ENCODE peak calls at places on chromosomes 16 and 17, in four cellular contexts. One of them, this sample, is unnamed. For H3K4me1, the result is how much of the 10 kb centered on the place peaks cover.

GRCh38 chr16:74740795-74741304 is 33.8 kb downstream of the FA2H start:
- DNase-seq in CD8-positive, alpha-beta memory T cell: no peak
- DNase-seq in small intestine: peak
- DNase-seq in stomach: peak
- DNase-seq in this sample: no peak

GRCh38 chr16:81238296-81239011 is at the start of gene BCO1:
- DNase-seq in stomach: peak
- DNase-seq in small intestine: peak
- DNase-seq in CD8-positive, alpha-beta memory T cell: no peak
- DNase-seq in this sample: no peak

GRCh38 chr16:67137605-67138004 is 13.2 kb downstream of the B3GNT9 start:
- DNase-seq in CD8-positive, alpha-beta memory T cell: no peak
- DNase-seq in stomach: no peak
- DNase-seq in small intestine: no peak
- DNase-seq in this sample: no peak

GRCh38 chr17:50661795-50662391 is 27.2 kb downstream of the ABCC3 start:
- DNase-seq in CD8-positive, alpha-beta memory T cell: no peak
- DNase-seq in stomach: peak
- DNase-seq in small intestine: peak
- DNase-seq in this sample: peak

GRCh38 chr16:64910351-64910750 is 211.5 kb downstream of the CDH11 start:
- DNase-seq in stomach: no peak
- DNase-seq in CD8-positive, alpha-beta memory T cell: no peak
- DNase-seq in small intestine: no peak
- DNase-seq in this sample: peak

GRCh38 chr17:49242813-49243212 is 12.2 kb upstream of the PHOSPHO1 start:
- DNase-seq in stomach: no peak
- DNase-seq in CD8-positive, alpha-beta memory T cell: no peak
- DNase-seq in small intestine: no peak
- DNase-seq in this sample: no peak

GRCh38 chr17:35154486-35154885 is 6.9 kb downstream of the UNC45B start:
- DNase-seq in stomach: no peak
- DNase-seq in small intestine: no peak
- DNase-seq in CD8-positive, alpha-beta memory T cell: no peak
- DNase-seq in this sample: no peak

GRCh38 chr17:30316736-30317135 is 17.1 kb downstream of the TMIGD1 start:
- DNase-seq in small intestine: no peak
- DNase-seq in CD8-positive, alpha-beta memory T cell: no peak
- DNase-seq in stomach: no peak
- DNase-seq in this sample: no peak

GRCh38 chr16:21656795-21657768 is 4.7 kb upstream of the IGSF6 start:
- DNase-seq in CD8-positive, alpha-beta memory T cell: peak
- DNase-seq in stomach: no peak
- DNase-seq in small intestine: peak
- DNase-seq in this sample: no peak

GRCh38 chr17:40491486-40491885 is 9.9 kb downstream of the TNS4 start:
- DNase-seq in small intestine: no peak
- DNase-seq in CD8-positive, alpha-beta memory T cell: no peak
- DNase-seq in stomach: no peak
- DNase-seq in this sample: no peak

GRCh38 chr16:30557397-30557949 is 701 bp downstream of the ZNF764 start:
- DNase-seq in CD8-positive, alpha-beta memory T cell: no peak
- DNase-seq in stomach: no peak
- DNase-seq in small intestine: peak
- DNase-seq in this sample: no peak

GRCh38 chr16:72284042-72284789 is 112.3 kb upstream of the PMFBP1 start:
- DNase-seq in stomach: no peak
- DNase-seq in CD8-positive, alpha-beta memory T cell: no peak
- DNase-seq in small intestine: no peak
- DNase-seq in this sample: peak

GRCh38 chr17:53353919-53354351 is 468.8 kb upstream of the KIF2B start:
- DNase-seq in stomach: peak
- DNase-seq in CD8-positive, alpha-beta memory T cell: no peak
- DNase-seq in small intestine: no peak
- DNase-seq in this sample: no peak

GRCh38 chr17:77354721-77355455 is 214.1 kb downstream of the SEC14L1 start:
- DNase-seq in CD8-positive, alpha-beta memory T cell: peak
- DNase-seq in small intestine: peak
- DNase-seq in stomach: peak
- DNase-seq in this sample: peak

GRCh38 chr16:89841275-89841674 is 13.0 kb downstream of the SPIRE2 start:
- DNase-seq in CD8-positive, alpha-beta memory T cell: peak
- DNase-seq in small intestine: no peak
- DNase-seq in stomach: no peak
- DNase-seq in this sample: no peak

GRCh38 chr16:84661418-84662060 is 13.2 kb downstream of the KLHL36 start:
- DNase-seq in small intestine: no peak
- DNase-seq in CD8-positive, alpha-beta memory T cell: no peak
- DNase-seq in stomach: no peak
- DNase-seq in this sample: no peak

GRCh38 chr17:38872671-38873385 is 3.0 kb downstream of the LASP1 start:
- DNase-seq in CD8-positive, alpha-beta memory T cell: no peak
- DNase-seq in small intestine: peak
- DNase-seq in stomach: peak
- DNase-seq in this sample: no peak

GRCh38 chr17:67377727-67378443 is 804 bp downstream of the PITPNC1 start:
- DNase-seq in CD8-positive, alpha-beta memory T cell: peak
- DNase-seq in stomach: peak
- DNase-seq in small intestine: peak
- DNase-seq in this sample: peak

GRCh38 chr17:78279360-78279990 is 48.0 kb downstream of the TMEM235 start:
- DNase-seq in small intestine: no peak
- DNase-seq in stomach: no peak
- DNase-seq in CD8-positive, alpha-beta memory T cell: no peak
- DNase-seq in this sample: no peak

GRCh38 chr16:13134843-13135242 is 233.4 kb downstream of the SHISA9 start:
- DNase-seq in CD8-positive, alpha-beta memory T cell: no peak
- DNase-seq in stomach: no peak
- DNase-seq in small intestine: no peak
- DNase-seq in this sample: no peak

GRCh38 chr16:51134269-51134812 is 16.7 kb downstream of the SALL1 start:
- DNase-seq in CD8-positive, alpha-beta memory T cell: no peak
- DNase-seq in small intestine: no peak
- DNase-seq in stomach: no peak
- DNase-seq in this sample: no peak

GRCh38 chr16:56357291-56357764 is 68.0 kb downstream of the AMFR start:
- DNase-seq in CD8-positive, alpha-beta memory T cell: no peak
- DNase-seq in small intestine: peak
- DNase-seq in stomach: peak
- DNase-seq in this sample: no peak

GRCh38 chr16:75726390-75726789 is at the start of gene CPHXL:
- DNase-seq in CD8-positive, alpha-beta memory T cell: no peak
- DNase-seq in small intestine: no peak
- DNase-seq in stomach: no peak
- DNase-seq in this sample: no peak

GRCh38 chr17:60160829-60161501 is 11.2 kb downstream of the CA4 start:
- DNase-seq in stomach: no peak
- DNase-seq in CD8-positive, alpha-beta memory T cell: no peak
- DNase-seq in small intestine: no peak
- DNase-seq in this sample: no peak

GRCh38 chr16:88649924-88650748 is 717 bp downstream of the CYBA start:
- DNase-seq in stomach: peak
- DNase-seq in CD8-positive, alpha-beta memory T cell: peak
- DNase-seq in small intestine: peak
- DNase-seq in this sample: peak

GRCh38 chr17:77863814-77864161 is 94.7 kb upstream of the TNRC6C start:
- DNase-seq in CD8-positive, alpha-beta memory T cell: no peak
- DNase-seq in small intestine: peak
- DNase-seq in stomach: no peak
- DNase-seq in this sample: peak

GRCh38 chr17:73718912-73719311 is 74.7 kb upstream of the SDK2 start:
- DNase-seq in stomach: no peak
- DNase-seq in CD8-positive, alpha-beta memory T cell: no peak
- DNase-seq in small intestine: peak
- DNase-seq in this sample: no peak

GRCh38 chr17:81044764-81045589 is 10.0 kb downstream of the BAIAP2 start:
- DNase-seq in small intestine: peak
- DNase-seq in CD8-positive, alpha-beta memory T cell: no peak
- DNase-seq in stomach: peak
- DNase-seq in this sample: peak

DNA sequence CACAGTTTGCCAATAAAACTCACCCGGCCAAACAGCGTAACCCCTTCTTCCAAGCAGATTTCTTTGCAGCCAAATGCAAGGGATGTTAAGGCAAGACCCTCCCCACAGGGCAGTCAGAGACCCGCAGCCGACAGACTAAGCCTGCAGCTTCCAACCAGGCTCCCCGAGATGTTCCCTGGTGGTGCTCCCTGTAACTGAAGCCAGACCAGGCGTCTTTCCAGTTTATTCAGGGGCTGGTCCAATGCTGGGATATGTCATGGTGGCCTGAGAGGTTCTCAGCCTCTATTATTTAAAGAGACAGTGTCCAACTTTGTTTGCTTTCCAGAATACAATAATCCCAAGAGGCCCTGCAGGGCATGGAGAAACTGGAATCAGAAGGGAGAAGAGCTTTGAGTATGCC is at the start of gene PMP22:
- DNase-seq in CD8-positive, alpha-beta memory T cell: no peak
- DNase-seq in small intestine: no peak
- DNase-seq in stomach: no peak
- DNase-seq in this sample: no peak
- H3K4me3 ChIP-seq in CD8-positive, alpha-beta memory T cell: no peak
- H3K4me3 ChIP-seq in small intestine: no peak
- H3K4me3 ChIP-seq in stomach: peak
- H3K4me3 ChIP-seq in this sample: peak

GRCh38 chr17:64259436-64259835 is 3.6 kb downstream of the TEX2 start:
- DNase-seq in small intestine: no peak
- DNase-seq in CD8-positive, alpha-beta memory T cell: no peak
- DNase-seq in stomach: no peak
- DNase-seq in this sample: no peak
- H3K4me1 ChIP-seq in small intestine: under half
- H3K4me1 ChIP-seq in CD8-positive, alpha-beta memory T cell: under half
- H3K4me1 ChIP-seq in stomach: under half
- H3K4me1 ChIP-seq in this sample: under half

DNA sequence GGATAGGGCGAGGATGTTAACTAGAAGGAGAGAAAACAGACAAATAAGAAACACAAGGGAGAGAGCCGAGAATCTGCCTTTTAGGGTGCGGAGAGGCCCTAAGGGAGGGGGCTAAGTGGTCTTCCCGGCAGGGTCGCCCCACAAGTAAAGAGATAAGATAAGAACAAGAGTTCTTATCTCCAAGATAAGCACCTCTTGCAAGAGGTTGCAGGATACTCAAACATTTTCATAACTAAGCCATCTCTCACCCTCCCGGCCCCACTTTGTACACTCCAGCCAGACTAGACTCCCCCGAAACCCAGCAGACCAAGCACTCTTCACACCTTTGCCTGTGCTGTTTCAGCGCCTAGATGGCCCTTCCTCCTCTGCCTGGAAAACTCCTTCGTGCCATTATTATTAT is 14.3 kb downstream of the ZNF319 start:
- DNase-seq in small intestine: no peak
- DNase-seq in CD8-positive, alpha-beta memory T cell: peak
- DNase-seq in stomach: no peak
- DNase-seq in this sample: peak
- H3K4me3 ChIP-seq in small intestine: no peak
- H3K4me3 ChIP-seq in CD8-positive, alpha-beta memory T cell: no peak
- H3K4me3 ChIP-seq in stomach: no peak
- H3K4me3 ChIP-seq in this sample: no peak

GRCh38 chr17:46163316-46163715 is 29.9 kb downstream of the KANSL1 start:
- DNase-seq in small intestine: no peak
- DNase-seq in CD8-positive, alpha-beta memory T cell: no peak
- DNase-seq in stomach: no peak
- DNase-seq in this sample: no peak
- H3K4me1 ChIP-seq in small intestine: under half
- H3K4me1 ChIP-seq in CD8-positive, alpha-beta memory T cell: half or more
- H3K4me1 ChIP-seq in stomach: half or more
- H3K4me1 ChIP-seq in this sample: half or more

GRCh38 chr16:57801098-57801855 is 1.0 kb downstream of the KIFC3 start:
- DNase-seq in stomach: no peak
- DNase-seq in small intestine: no peak
- DNase-seq in CD8-positive, alpha-beta memory T cell: no peak
- DNase-seq in this sample: no peak

GRCh38 chr16:57798953-57799618 is 3.2 kb downstream of the KIFC3 start:
- DNase-seq in stomach: peak
- DNase-seq in CD8-positive, alpha-beta memory T cell: no peak
- DNase-seq in small intestine: no peak
- DNase-seq in this sample: peak

GRCh38 chr16:57799619-57800212 is 2.6 kb downstream of the KIFC3 start:
- DNase-seq in stomach: no peak
- DNase-seq in small intestine: no peak
- DNase-seq in CD8-positive, alpha-beta memory T cell: no peak
- DNase-seq in this sample: no peak

GRCh38 chr16:57801856-57802634 is at the start of gene KIFC3:
- DNase-seq in stomach: peak
- DNase-seq in CD8-positive, alpha-beta memory T cell: peak
- DNase-seq in small intestine: peak
- DNase-seq in this sample: peak

DNA sequence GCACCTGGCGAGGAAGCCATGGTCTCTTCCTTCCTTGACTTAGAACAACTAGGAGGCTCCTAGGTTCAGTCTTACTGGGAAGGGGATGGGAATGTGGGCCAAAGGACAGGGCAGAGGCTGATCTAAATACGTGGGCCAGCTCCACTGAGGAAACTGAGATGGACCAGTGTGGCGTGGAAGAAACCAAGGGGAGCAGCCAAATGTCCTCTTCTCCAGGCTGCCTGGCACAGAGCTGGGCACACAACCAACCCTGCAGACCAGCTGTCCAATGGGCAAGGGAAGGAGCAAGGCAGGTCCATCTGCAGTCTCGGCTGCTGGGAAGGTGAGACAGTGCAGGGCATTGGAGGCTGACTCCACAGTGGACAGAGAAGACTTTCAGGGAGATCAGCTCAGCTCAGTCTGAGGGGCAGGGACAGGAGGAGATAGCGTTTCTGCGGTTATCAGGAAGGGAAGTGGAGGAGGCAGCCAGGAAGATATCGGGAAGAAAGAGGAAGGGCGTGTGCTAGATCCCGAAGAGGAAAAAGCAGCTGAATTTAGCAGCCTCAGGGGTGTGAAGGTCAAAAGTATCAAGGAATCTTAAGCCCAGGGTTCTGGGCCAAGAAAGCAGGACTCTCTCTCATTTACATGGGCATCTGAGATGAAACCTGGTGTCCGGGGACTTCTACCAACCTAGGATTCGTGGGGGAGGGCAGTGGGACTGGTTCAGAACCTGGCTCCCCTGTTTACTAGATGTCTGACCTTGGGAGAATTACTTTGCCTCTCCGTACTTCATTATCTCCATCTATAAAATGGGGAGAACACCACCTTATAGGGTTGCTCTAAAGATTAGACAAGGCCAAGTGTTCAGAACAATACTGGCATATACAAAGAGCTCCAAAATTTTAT is 1.8 kb downstream of the KIFC3 start:
- DNase-seq in small intestine: peak
- DNase-seq in stomach: peak
- DNase-seq in CD8-positive, alpha-beta memory T cell: no peak
- DNase-seq in this sample: no peak
- H3K4me3 ChIP-seq in small intestine: no peak
- H3K4me3 ChIP-seq in stomach: peak
- H3K4me3 ChIP-seq in CD8-positive, alpha-beta memory T cell: no peak
- H3K4me3 ChIP-seq in this sample: no peak

DNA sequence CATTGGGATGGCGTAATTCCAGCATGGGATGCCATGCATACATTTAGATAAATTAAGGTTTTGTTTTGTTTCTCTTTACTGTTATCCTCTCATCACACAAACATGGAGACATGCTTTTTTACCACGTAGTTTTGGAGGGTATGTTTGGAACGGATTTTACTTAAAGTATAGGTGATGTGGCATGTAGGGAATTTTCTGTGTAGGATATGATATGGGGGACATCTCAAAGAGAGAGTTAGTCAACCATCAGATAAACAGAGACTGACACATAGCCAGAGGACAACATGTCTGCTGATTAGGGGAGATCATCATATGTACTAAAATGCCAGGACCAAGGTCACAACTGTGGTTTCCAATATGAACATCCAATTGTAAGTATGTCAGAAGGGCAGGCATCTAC is 503.9 kb downstream of the HAPSTR1 start:
- DNase-seq in small intestine: no peak
- DNase-seq in CD8-positive, alpha-beta memory T cell: no peak
- DNase-seq in stomach: no peak
- DNase-seq in this sample: no peak
- H3K4me1 ChIP-seq in small intestine: under half
- H3K4me1 ChIP-seq in CD8-positive, alpha-beta memory T cell: under half
- H3K4me1 ChIP-seq in stomach: under half
- H3K4me1 ChIP-seq in this sample: under half